ENCODE peak calls at places on chromosomes 3 and 15, in eight cellular contexts. E, R, D, G, W, H, M and L are unnamed samples.

GRCh38 chr15:52567886-52568568 is 803 bp downstream of the ARPP19 start:
- DNase-seq in E (peak), R (no peak), D (peak), G (peak), W (no peak), H (peak), M (peak), L (peak)

GRCh38 chr3:191139771-191140170 is 59.3 kb upstream of the OSTN start:
- DNase-seq in E (no peak), R (no peak), D (no peak), G (no peak), W (no peak), H (no peak), M (no peak), L (no peak)

GRCh38 chr3:17759901-17760300 is 17.5 kb upstream of the TBC1D5 start:
- DNase-seq in E (peak), R (no peak), D (no peak), G (no peak), W (no peak), H (no peak), M (no peak), L (no peak)

GRCh38 chr3:142087676-142088075 is 61.7 kb downstream of the TFDP2 start:
- DNase-seq in E (no peak), R (no peak), D (no peak), G (no peak), W (no peak), H (no peak), M (no peak), L (no peak)

GRCh38 chr3:99866167-99866810 is 48.6 kb downstream of the CMSS1 start:
- DNase-seq in E (no peak), R (no peak), D (no peak), G (no peak), W (no peak), H (no peak), M (no peak), L (no peak)

GRCh38 chr3:184635126-184635525 is 73.5 kb downstream of the EPHB3 start:
- DNase-seq in E (no peak), R (no peak), D (no peak), G (no peak), W (no peak), H (no peak), M (no peak), L (no peak)

GRCh38 chr15:29822685-29823459 is 604 bp upstream of the TJP1 start:
- DNase-seq in E (peak), R (peak), D (peak), G (peak), W (peak), H (peak), M (peak), L (peak)

GRCh38 chr15:100751585-100751984 is 128.0 kb upstream of the ALDH1A3 start:
- DNase-seq in E (no peak), R (no peak), D (no peak), G (no peak), W (peak), H (no peak), M (no peak), L (no peak)

GRCh38 chr3:133663569-133664313 is 2.0 kb upstream of the TOPBP1 start:
- DNase-seq in E (peak), R (no peak), D (no peak), G (no peak), W (no peak), H (peak), M (peak), L (peak)

GRCh38 chr15:70376929-70377691 is 279.4 kb upstream of the TLE3 start:
- DNase-seq in E (peak), R (peak), D (peak), G (peak), W (peak), H (no peak), M (peak), L (no peak)

GRCh38 chr3:24067483-24067882 is 122.4 kb downstream of the NR1D2 start:
- DNase-seq in E (no peak), R (no peak), D (no peak), G (no peak), W (no peak), H (no peak), M (peak), L (no peak)

GRCh38 chr3:48899298-48899697 is 616 bp upstream of the SLC25A20 start:
- DNase-seq in E (no peak), R (no peak), D (no peak), G (no peak), W (no peak), H (no peak), M (no peak), L (no peak)

GRCh38 chr3:151044706-151045105 is 40.8 kb upstream of the MED12L start:
- DNase-seq in E (no peak), R (no peak), D (no peak), G (no peak), W (no peak), H (no peak), M (no peak), L (no peak)

GRCh38 chr15:39756806-39757522 is 25.7 kb downstream of the FSIP1 start:
- DNase-seq in E (peak), R (no peak), D (no peak), G (no peak), W (no peak), H (peak), M (peak), L (no peak)

GRCh38 chr3:46454209-46454595 is 10.5 kb downstream of the LTF start:
- DNase-seq in E (no peak), R (no peak), D (no peak), G (no peak), W (peak), H (no peak), M (no peak), L (no peak)

GRCh38 chr3:159245871-159246270 is 444.0 kb downstream of the MFSD1 start:
- DNase-seq in E (no peak), R (no peak), D (no peak), G (no peak), W (no peak), H (no peak), M (no peak), L (no peak)

GRCh38 chr3:2484162-2485026 is 385.7 kb downstream of the CNTN4 start:
- DNase-seq in E (no peak), R (no peak), D (no peak), G (no peak), W (no peak), H (no peak), M (no peak), L (no peak)

GRCh38 chr3:11015369-11015768 is 22.8 kb downstream of the SLC6A1 start:
- DNase-seq in E (no peak), R (no peak), D (no peak), G (no peak), W (no peak), H (no peak), M (no peak), L (no peak)

GRCh38 chr15:64845826-64846225 is 4.1 kb downstream of the PLEKHO2 start:
- DNase-seq in E (no peak), R (peak), D (no peak), G (no peak), W (no peak), H (no peak), M (no peak), L (no peak)

GRCh38 chr15:89641053-89641452 is 14.2 kb downstream of the KIF7 start:
- DNase-seq in E (no peak), R (no peak), D (no peak), G (no peak), W (peak), H (no peak), M (no peak), L (no peak)

GRCh38 chr15:31041610-31042009 is 50.2 kb upstream of the MTMR10 start:
- DNase-seq in E (no peak), R (no peak), D (no peak), G (no peak), W (no peak), H (no peak), M (no peak), L (no peak)

GRCh38 chr3:82939491-82940097 is 1178.1 kb upstream of the GBE1 start:
- DNase-seq in E (no peak), R (peak), D (no peak), G (no peak), W (no peak), H (no peak), M (no peak), L (no peak)

GRCh38 chr3:73520931-73521461 is 103.7 kb downstream of the PDZRN3 start:
- DNase-seq in E (no peak), R (peak), D (peak), G (no peak), W (no peak), H (no peak), M (no peak), L (no peak)

GRCh38 chr3:42182555-42182954 is 83.4 kb downstream of the CCK start:
- DNase-seq in E (no peak), R (no peak), D (no peak), G (no peak), W (no peak), H (no peak), M (no peak), L (no peak)

GRCh38 chr15:28082891-28083688 is 16.0 kb downstream of the OCA2 start:
- DNase-seq in E (no peak), R (no peak), D (peak), G (no peak), W (no peak), H (no peak), M (no peak), L (no peak)

GRCh38 chr3:16828815-16829214 is 55.9 kb upstream of the PLCL2 start:
- DNase-seq in E (peak), R (no peak), D (peak), G (peak), W (no peak), H (peak), M (peak), L (peak)

GRCh38 chr3:45224824-45225464 is 1.1 kb downstream of the TMEM158 start:
- DNase-seq in E (peak), R (peak), D (peak), G (peak), W (peak), H (peak), M (peak), L (peak)

GRCh38 chr15:92954578-92954977 is 54.5 kb downstream of the CHD2 start:
- DNase-seq in E (no peak), R (no peak), D (no peak), G (no peak), W (no peak), H (peak), M (peak), L (no peak)

GRCh38 chr15:62889734-62890505 is 152.6 kb upstream of the TPM1 start:
- DNase-seq in E (peak), R (peak), D (no peak), G (no peak), W (no peak), H (peak), M (no peak), L (no peak)
- TF ChIP-seq POLR2A in E (peak), R (no peak), D (no peak), G (no peak), W (no peak), H (no peak), M (no peak), L (no peak)

GRCh38 chr15:25514522-25514921 is 75.7 kb upstream of the UBE3A start:
- DNase-seq in E (no peak), R (no peak), D (no peak), G (no peak), W (no peak), H (no peak), M (no peak), L (no peak)
- TF ChIP-seq POLR2A in E (no peak), R (no peak), D (no peak), G (no peak), W (no peak), H (no peak), M (no peak), L (no peak)

GRCh38 chr15:74957301-74958035 is 896 bp upstream of the RPP25 start:
- DNase-seq in E (no peak), R (peak), D (peak), G (no peak), W (peak), H (peak), M (no peak), L (no peak)

GRCh38 chr15:74959643-74959939 is 3.0 kb upstream of the RPP25 start:
- DNase-seq in E (no peak), R (no peak), D (no peak), G (no peak), W (no peak), H (no peak), M (no peak), L (no peak)

GRCh38 chr15:74956648-74957300 is at the start of gene RPP25:
- DNase-seq in E (peak), R (peak), D (peak), G (peak), W (peak), H (peak), M (peak), L (no peak)

GRCh38 chr15:74958908-74959642 is 2.5 kb upstream of the RPP25 start:
- DNase-seq in E (no peak), R (no peak), D (no peak), G (no peak), W (no peak), H (no peak), M (no peak), L (no peak)

DNA sequence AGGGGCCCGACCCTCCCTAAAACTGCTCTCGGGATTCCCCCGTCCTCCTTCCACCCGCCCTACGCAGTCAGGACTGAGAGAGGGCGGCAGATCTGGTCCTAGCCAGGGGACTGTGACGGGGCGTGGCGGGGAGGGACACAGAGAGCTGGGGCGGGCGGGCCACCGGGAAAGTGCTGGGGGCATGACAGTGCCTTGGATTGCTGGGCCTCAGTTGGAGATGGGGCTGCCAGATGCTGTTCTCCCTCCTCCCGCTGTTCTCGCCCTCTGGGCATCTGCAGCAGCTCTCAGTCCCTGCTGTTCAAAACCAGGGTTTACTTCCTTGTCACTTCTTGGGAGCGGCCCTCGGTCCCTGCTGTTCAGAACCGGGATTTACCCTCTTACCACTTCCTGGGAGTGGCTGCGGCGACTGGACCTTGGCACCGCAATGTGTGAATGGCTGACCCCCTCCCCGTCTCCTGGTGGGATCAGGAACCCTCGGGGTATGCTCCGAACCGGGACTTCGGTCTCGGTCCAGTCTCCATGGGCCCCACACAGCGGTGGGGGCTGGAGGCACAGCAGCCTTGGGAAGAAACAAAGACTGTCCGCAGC is 1.8 kb upstream of the RPP25 start:
- DNase-seq in E (no peak), R (peak), D (peak), G (peak), W (peak), H (peak), M (no peak), L (no peak)
- TF ChIP-seq POLR2A in E (no peak), R (no peak), D (peak), G (no peak), W (no peak), H (peak), M (no peak), L (no peak)

GRCh38 chr3:122415762-122416654 is at the start of gene WDR5B:
- DNase-seq in E (peak), R (peak), D (peak), G (peak), W (peak), H (peak), M (no peak), L (peak)
- TF ChIP-seq POLR2A in E (peak), R (peak), D (peak), G (peak), W (peak), H (peak), M (peak), L (peak)